ENCODE peak calls at places on chromosomes 12 and 14, in seven cellular contexts. One of them, this sample, is unnamed.

GRCh38 chr14:39266589-39266870 is 32.8 kb downstream of the MIA2 start:
- DNase-seq in NB4: no peak
- DNase-seq in IMR-90: peak
- DNase-seq in esophagus squamous epithelium: peak
- DNase-seq in stomach: peak
- DNase-seq in A549: peak
- DNase-seq in HCT116: no peak
- DNase-seq in this sample: no peak

GRCh38 chr12:83818888-83819287 is 1093.7 kb downstream of the SLC6A15 start:
- DNase-seq in NB4: no peak
- DNase-seq in IMR-90: peak
- DNase-seq in esophagus squamous epithelium: no peak
- DNase-seq in stomach: no peak
- DNase-seq in A549: peak
- DNase-seq in HCT116: no peak
- DNase-seq in this sample: no peak

GRCh38 chr12:130698106-130698505 is 18.0 kb downstream of the RIMBP2 start:
- DNase-seq in NB4: no peak
- DNase-seq in IMR-90: no peak
- DNase-seq in esophagus squamous epithelium: no peak
- DNase-seq in stomach: no peak
- DNase-seq in A549: no peak
- DNase-seq in HCT116: no peak
- DNase-seq in this sample: no peak

GRCh38 chr14:68230941-68231717 is 411.6 kb downstream of the RAD51B start:
- DNase-seq in NB4: no peak
- DNase-seq in IMR-90: peak
- DNase-seq in esophagus squamous epithelium: no peak
- DNase-seq in stomach: no peak
- DNase-seq in A549: peak
- DNase-seq in HCT116: no peak
- DNase-seq in this sample: no peak

GRCh38 chr12:52699960-52700359 is 3.4 kb downstream of the KRT77 start:
- DNase-seq in NB4: no peak
- DNase-seq in IMR-90: no peak
- DNase-seq in esophagus squamous epithelium: no peak
- DNase-seq in stomach: no peak
- DNase-seq in A549: no peak
- DNase-seq in HCT116: no peak
- DNase-seq in this sample: no peak

GRCh38 chr12:24728366-24728765 is 220.5 kb downstream of the BCAT1 start:
- DNase-seq in NB4: peak
- DNase-seq in IMR-90: peak
- DNase-seq in esophagus squamous epithelium: no peak
- DNase-seq in stomach: no peak
- DNase-seq in A549: peak
- DNase-seq in HCT116: no peak
- DNase-seq in this sample: peak

GRCh38 chr14:94582199-94582750 is 1.0 kb downstream of the SERPINA5 start:
- DNase-seq in NB4: no peak
- DNase-seq in IMR-90: no peak
- DNase-seq in esophagus squamous epithelium: no peak
- DNase-seq in stomach: peak
- DNase-seq in A549: no peak
- DNase-seq in HCT116: no peak
- DNase-seq in this sample: no peak

GRCh38 chr12:30968211-30968610 is 41.7 kb downstream of the TSPAN11 start:
- DNase-seq in NB4: no peak
- DNase-seq in IMR-90: no peak
- DNase-seq in esophagus squamous epithelium: no peak
- DNase-seq in stomach: no peak
- DNase-seq in A549: no peak
- DNase-seq in HCT116: no peak
- DNase-seq in this sample: no peak

DNA sequence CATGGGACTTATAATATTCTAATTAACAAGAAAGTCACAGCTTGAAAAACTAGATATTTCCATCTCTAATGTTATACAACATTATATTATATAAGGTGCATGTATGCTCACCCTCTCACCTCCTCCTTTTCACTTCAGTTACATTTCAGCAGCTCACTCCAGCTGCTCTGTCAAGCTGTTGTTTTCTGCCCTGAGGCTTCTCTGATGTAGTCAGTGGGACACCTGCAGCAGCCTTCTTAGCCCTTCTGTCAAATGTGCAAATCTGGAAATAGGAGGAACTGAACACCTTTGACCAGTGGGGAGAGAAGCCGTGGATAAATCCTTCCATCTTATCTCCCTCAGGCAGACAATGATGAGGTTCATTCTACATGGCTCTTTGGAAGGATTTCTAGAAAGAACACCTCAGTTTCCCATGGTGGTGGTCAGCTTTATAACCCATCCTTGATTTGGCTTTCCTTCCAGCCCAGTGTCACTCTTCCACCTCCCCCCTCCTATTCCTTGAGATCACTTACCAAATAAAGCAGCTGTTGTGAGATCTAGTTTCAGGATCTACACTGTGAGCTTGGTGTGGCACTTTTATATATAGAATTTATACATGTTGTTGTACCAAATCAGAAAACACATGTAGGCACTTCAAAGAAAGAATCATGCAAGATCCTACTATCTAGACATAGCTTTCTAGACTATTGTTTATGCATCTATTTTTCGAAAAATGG is 79.6 kb upstream of the STK38L start:
- DNase-seq in NB4: no peak
- DNase-seq in IMR-90: no peak
- DNase-seq in esophagus squamous epithelium: no peak
- DNase-seq in stomach: no peak
- DNase-seq in A549: no peak
- DNase-seq in HCT116: no peak
- DNase-seq in this sample: no peak
- TF ChIP-seq POLR2A in NB4: no peak
- TF ChIP-seq POLR2A in IMR-90: no peak
- TF ChIP-seq POLR2A in esophagus squamous epithelium: no peak
- TF ChIP-seq POLR2A in stomach: no peak
- TF ChIP-seq POLR2A in A549: no peak
- TF ChIP-seq POLR2A in HCT116: no peak
- TF ChIP-seq POLR2A in this sample: no peak

GRCh38 chr12:6534914-6535696 is 788 bp downstream of the GAPDH start:
- DNase-seq in NB4: peak
- DNase-seq in IMR-90: peak
- DNase-seq in esophagus squamous epithelium: no peak
- DNase-seq in stomach: peak
- DNase-seq in A549: peak
- DNase-seq in HCT116: no peak
- DNase-seq in this sample: peak

GRCh38 chr12:6535697-6535946 is 1.3 kb downstream of the GAPDH start:
- DNase-seq in NB4: no peak
- DNase-seq in IMR-90: no peak
- DNase-seq in esophagus squamous epithelium: no peak
- DNase-seq in stomach: no peak
- DNase-seq in A549: no peak
- DNase-seq in HCT116: no peak
- DNase-seq in this sample: no peak

GRCh38 chr12:6533653-6534157 is 612 bp upstream of the GAPDH start:
- DNase-seq in NB4: peak
- DNase-seq in IMR-90: peak
- DNase-seq in esophagus squamous epithelium: no peak
- DNase-seq in stomach: peak
- DNase-seq in A549: peak
- DNase-seq in HCT116: peak
- DNase-seq in this sample: peak

GRCh38 chr12:6532927-6533652 is 1.2 kb upstream of the GAPDH start:
- DNase-seq in NB4: peak
- DNase-seq in IMR-90: peak
- DNase-seq in esophagus squamous epithelium: no peak
- DNase-seq in stomach: peak
- DNase-seq in A549: peak
- DNase-seq in HCT116: no peak
- DNase-seq in this sample: peak

GRCh38 chr12:6534158-6534913 is at the start of gene GAPDH:
- DNase-seq in NB4: peak
- DNase-seq in IMR-90: peak
- DNase-seq in esophagus squamous epithelium: peak
- DNase-seq in stomach: peak
- DNase-seq in A549: peak
- DNase-seq in HCT116: peak
- DNase-seq in this sample: peak
- TF ChIP-seq POLR2A in NB4: peak
- TF ChIP-seq POLR2A in IMR-90: peak
- TF ChIP-seq POLR2A in esophagus squamous epithelium: no peak
- TF ChIP-seq POLR2A in stomach: no peak
- TF ChIP-seq POLR2A in A549: peak
- TF ChIP-seq POLR2A in HCT116: peak
- TF ChIP-seq POLR2A in this sample: peak

DNA sequence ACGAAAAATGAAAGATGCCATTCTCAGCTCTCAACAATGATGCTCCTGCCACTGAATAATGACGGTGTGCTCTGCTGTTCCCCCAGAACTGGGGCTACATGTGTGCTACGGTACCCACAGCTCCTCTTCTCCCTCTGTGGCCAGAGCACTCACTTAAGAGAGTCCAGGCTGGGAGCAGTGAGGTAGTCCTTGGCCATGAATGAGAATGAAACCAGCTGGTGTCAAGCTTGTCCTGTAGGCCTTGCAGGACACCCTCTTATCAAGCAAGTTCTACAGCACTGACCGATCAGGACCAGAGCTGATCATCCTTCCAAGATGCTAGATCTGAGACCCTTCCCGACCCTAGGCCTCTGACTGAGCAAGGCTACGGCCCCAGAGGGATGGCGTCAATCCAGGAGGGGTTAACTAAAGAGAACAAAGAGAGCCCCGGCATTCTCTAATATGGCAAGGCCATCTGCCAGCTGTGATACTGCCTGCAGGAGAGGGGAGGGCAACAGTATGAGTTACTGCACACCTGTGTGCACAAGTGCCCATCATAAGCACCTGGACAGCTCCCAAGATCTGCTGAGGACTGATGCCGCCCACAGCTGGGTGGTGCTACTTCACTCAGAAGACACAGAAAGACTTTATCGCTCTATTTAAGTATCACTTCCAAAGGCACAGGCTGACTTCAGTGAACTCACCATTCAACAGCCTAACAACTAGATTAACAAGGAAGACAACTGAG is 30.5 kb downstream of the APPL2 start:
- DNase-seq in NB4: no peak
- DNase-seq in IMR-90: no peak
- DNase-seq in esophagus squamous epithelium: no peak
- DNase-seq in stomach: no peak
- DNase-seq in A549: no peak
- DNase-seq in HCT116: no peak
- DNase-seq in this sample: no peak
- TF ChIP-seq POLR2A in NB4: no peak
- TF ChIP-seq POLR2A in IMR-90: no peak
- TF ChIP-seq POLR2A in esophagus squamous epithelium: no peak
- TF ChIP-seq POLR2A in stomach: no peak
- TF ChIP-seq POLR2A in A549: no peak
- TF ChIP-seq POLR2A in HCT116: no peak
- TF ChIP-seq POLR2A in this sample: no peak

GRCh38 chr12:27014085-27014858 is at the start of gene TM7SF3:
- DNase-seq in NB4: no peak
- DNase-seq in IMR-90: peak
- DNase-seq in esophagus squamous epithelium: peak
- DNase-seq in stomach: peak
- DNase-seq in A549: peak
- DNase-seq in HCT116: peak
- DNase-seq in this sample: peak
- TF ChIP-seq POLR2A in NB4: peak
- TF ChIP-seq POLR2A in IMR-90: no peak
- TF ChIP-seq POLR2A in esophagus squamous epithelium: no peak
- TF ChIP-seq POLR2A in stomach: no peak
- TF ChIP-seq POLR2A in A549: peak
- TF ChIP-seq POLR2A in HCT116: peak
- TF ChIP-seq POLR2A in this sample: peak

GRCh38 chr12:29240441-29240840 is 91.4 kb downstream of the FAR2 start:
- DNase-seq in NB4: no peak
- DNase-seq in IMR-90: no peak
- DNase-seq in esophagus squamous epithelium: no peak
- DNase-seq in stomach: no peak
- DNase-seq in A549: no peak
- DNase-seq in HCT116: no peak
- DNase-seq in this sample: no peak

GRCh38 chr12:29241821-29242591 is 92.9 kb downstream of the FAR2 start:
- DNase-seq in NB4: peak
- DNase-seq in IMR-90: peak
- DNase-seq in esophagus squamous epithelium: no peak
- DNase-seq in stomach: peak
- DNase-seq in A549: no peak
- DNase-seq in HCT116: peak
- DNase-seq in this sample: peak

GRCh38 chr12:29239336-29239735 is 90.3 kb downstream of the FAR2 start:
- DNase-seq in NB4: no peak
- DNase-seq in IMR-90: no peak
- DNase-seq in esophagus squamous epithelium: no peak
- DNase-seq in stomach: no peak
- DNase-seq in A549: no peak
- DNase-seq in HCT116: no peak
- DNase-seq in this sample: no peak

GRCh38 chr12:29245246-29245645 is 96.2 kb downstream of the FAR2 start:
- DNase-seq in NB4: peak
- DNase-seq in IMR-90: peak
- DNase-seq in esophagus squamous epithelium: no peak
- DNase-seq in stomach: no peak
- DNase-seq in A549: no peak
- DNase-seq in HCT116: no peak
- DNase-seq in this sample: no peak

GRCh38 chr12:29242921-29243431 is 93.9 kb downstream of the FAR2 start:
- DNase-seq in NB4: peak
- DNase-seq in IMR-90: no peak
- DNase-seq in esophagus squamous epithelium: no peak
- DNase-seq in stomach: no peak
- DNase-seq in A549: no peak
- DNase-seq in HCT116: no peak
- DNase-seq in this sample: peak
- TF ChIP-seq POLR2A in NB4: no peak
- TF ChIP-seq POLR2A in IMR-90: no peak
- TF ChIP-seq POLR2A in esophagus squamous epithelium: no peak
- TF ChIP-seq POLR2A in stomach: no peak
- TF ChIP-seq POLR2A in A549: no peak
- TF ChIP-seq POLR2A in HCT116: no peak
- TF ChIP-seq POLR2A in this sample: no peak